ENCODE peak calls at places on chromosomes 1 and 21, in four cellular contexts. Q is left ventricle myocardium inferior; Y is iPS DF 6.9; D is naive thymus-derived CD4-positive, alpha-beta T cell. C is an unnamed sample.

GRCh38 chr1:209689484-209689883 is 14.3 kb downstream of the G0S2 start:
- DNase-seq in Y (no peak), D (no peak), Q (no peak), C (no peak)

GRCh38 chr1:31759266-31760023 is 4.7 kb downstream of the ADGRB2 start:
- DNase-seq in Q (no peak), Y (no peak), D (no peak), C (no peak)

GRCh38 chr1:109113787-109114568 is at the start of gene ELAPOR1:
- DNase-seq in D (peak; percentile 88), Q (peak; percentile 33), Y (no peak), C (no peak)

GRCh38 chr1:220450927-220451326 is 77.0 kb upstream of the MARK1 start:
- DNase-seq in Y (no peak), Q (no peak), D (no peak), C (no peak)

GRCh38 chr1:66335859-66336640 is 197.9 kb upstream of the SGIP1 start:
- DNase-seq in D (peak; percentile 87), Y (no peak), Q (peak; percentile 69), C (no peak)

GRCh38 chr1:86380257-86380861 is 15.8 kb downstream of the ODF2L start:
- DNase-seq in D (peak; percentile 64), Y (peak; percentile 16), Q (no peak), C (peak; percentile 53)

GRCh38 chr1:231390071-231390470 is 32.0 kb downstream of the EGLN1 start:
- DNase-seq in D (no peak), Q (no peak), Y (no peak), C (no peak)

GRCh38 chr1:56570924-56571372 is 8.4 kb downstream of the PLPP3 start:
- DNase-seq in Q (no peak), D (no peak), Y (no peak), C (no peak)

DNA sequence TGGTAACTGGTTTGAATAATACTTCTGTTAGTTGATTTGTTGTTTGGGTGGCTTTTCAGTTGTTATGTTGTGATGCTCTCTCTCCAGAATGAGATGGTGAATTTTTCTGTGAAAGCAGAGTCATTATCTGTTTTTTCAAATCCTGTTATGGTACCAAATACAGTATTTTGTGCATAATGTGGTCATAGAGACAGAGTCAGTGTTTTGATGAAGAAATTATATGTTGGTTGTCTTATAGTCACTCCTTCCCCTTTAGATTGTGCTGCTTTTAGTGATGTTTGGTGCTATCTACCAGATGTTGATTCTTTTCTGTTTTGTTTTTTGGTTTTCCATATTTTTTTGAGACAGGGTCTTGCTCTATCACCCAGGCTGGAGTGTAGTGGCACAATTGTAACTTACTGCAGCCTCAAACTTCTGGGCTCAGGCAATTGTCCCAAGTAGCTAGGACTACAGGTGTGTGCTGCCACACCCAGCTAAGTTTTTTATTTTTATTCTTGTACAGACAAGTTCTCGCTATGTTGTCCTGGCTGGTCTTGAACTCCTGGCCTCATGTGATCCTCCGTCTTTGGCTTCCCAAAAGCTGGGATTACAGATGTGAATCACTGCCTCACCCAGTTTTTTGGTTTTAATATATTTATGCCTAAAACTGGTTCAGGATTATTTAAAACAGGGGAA is 7.2 kb downstream of the PPP2R5A start:
- DNase-seq in D (no peak), Y (no peak), Q (no peak), C (no peak)
- H3K4me1 ChIP-seq in D (peaks cover 74% of the 10 kb centered on the region), Y (no peaks in the 10 kb centered on the region), Q (peaks cover 97% of the 10 kb centered on the region), C (peaks cover 22% of the 10 kb centered on the region)

GRCh38 chr1:23126801-23127200 is 41.9 kb downstream of the LUZP1 start:
- DNase-seq in Q (no peak), Y (no peak), D (no peak), C (no peak)

GRCh38 chr1:23124259-23125026 is 44.2 kb downstream of the LUZP1 start:
- DNase-seq in Y (no peak), D (no peak), Q (no peak), C (no peak)

GRCh38 chr1:23123528-23123927 is 45.1 kb downstream of the LUZP1 start:
- DNase-seq in Q (no peak), D (no peak), Y (no peak), C (no peak)

GRCh38 chr1:23126200-23126599 is 42.5 kb downstream of the LUZP1 start:
- DNase-seq in Y (no peak), Q (no peak), D (no peak), C (no peak)

GRCh38 chr1:23125489-23125888 is 43.2 kb downstream of the LUZP1 start:
- DNase-seq in Y (no peak), Q (no peak), D (no peak), C (no peak)
- H3K4me1 ChIP-seq in Y (peaks cover 3% of the 10 kb centered on the region), Q (peaks cover 74% of the 10 kb centered on the region), D (no peaks in the 10 kb centered on the region), C (no peaks in the 10 kb centered on the region)

DNA sequence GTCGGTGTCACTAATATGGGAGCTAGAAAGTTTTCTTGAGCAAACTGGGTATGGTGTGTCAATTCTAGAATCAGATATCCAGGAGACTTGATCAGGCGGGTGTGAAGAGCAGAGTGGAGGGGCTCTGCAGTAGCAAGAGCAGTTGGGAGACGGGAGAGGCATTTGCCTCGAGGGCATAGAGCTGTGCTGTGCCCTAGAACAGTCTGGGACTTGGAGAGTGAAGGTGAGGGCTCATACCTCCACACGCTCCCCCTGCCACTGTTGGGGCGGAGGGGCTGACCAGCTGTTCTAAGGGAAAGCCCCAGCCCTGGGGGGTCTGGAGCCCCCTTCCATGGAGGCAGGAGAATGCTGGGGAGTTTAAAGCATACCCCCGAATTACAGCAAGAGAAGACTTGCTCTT is 33.8 kb downstream of the SIM2 start:
- DNase-seq in Y (no peak), D (no peak), Q (no peak), C (no peak)
- H3K4me1 ChIP-seq in Y (no peaks in the 10 kb centered on the region), D (no peaks in the 10 kb centered on the region), Q (no peaks in the 10 kb centered on the region), C (no peaks in the 10 kb centered on the region)

GRCh38 chr21:41924355-41924754 is 29.5 kb downstream of the C2CD2 start:
- DNase-seq in Y (no peak), D (no peak), Q (no peak), C (no peak)
- H3K4me1 ChIP-seq in Y (peaks cover 5% of the 10 kb centered on the region), D (peaks cover 37% of the 10 kb centered on the region), Q (peaks cover 76% of the 10 kb centered on the region), C (no peaks in the 10 kb centered on the region)

GRCh38 chr21:45088116-45088515 is 13.7 kb downstream of the ADARB1 start:
- DNase-seq in Y (no peak), D (no peak), Q (no peak), C (no peak)
- H3K4me1 ChIP-seq in Y (no peaks in the 10 kb centered on the region), D (peaks cover 53% of the 10 kb centered on the region), Q (peaks cover 69% of the 10 kb centered on the region), C (no peaks in the 10 kb centered on the region)

GRCh38 chr1:243564814-243565213 is 285.2 kb downstream of the AKT3 start:
- DNase-seq in Q (no peak), D (no peak), Y (no peak), C (no peak)
- H3K4me1 ChIP-seq in Q (no peaks in the 10 kb centered on the region), D (no peaks in the 10 kb centered on the region), Y (no peaks in the 10 kb centered on the region), C (no peaks in the 10 kb centered on the region)

GRCh38 chr1:55214214-55214902 is 806 bp downstream of the USP24 start:
- DNase-seq in Y (no peak), D (no peak), Q (peak; percentile 55), C (peak; percentile 57)

GRCh38 chr1:55212349-55213028 is 2.7 kb downstream of the USP24 start:
- DNase-seq in Y (no peak), Q (no peak), D (no peak), C (peak; percentile 52)

GRCh38 chr1:55214903-55215193 is 316 bp downstream of the USP24 start:
- DNase-seq in Q (peak; percentile 30), Y (no peak), D (no peak), C (no peak)

GRCh38 chr1:55213029-55213884 is 1.9 kb downstream of the USP24 start:
- DNase-seq in Y (no peak), Q (no peak), D (no peak), C (no peak)

DNA sequence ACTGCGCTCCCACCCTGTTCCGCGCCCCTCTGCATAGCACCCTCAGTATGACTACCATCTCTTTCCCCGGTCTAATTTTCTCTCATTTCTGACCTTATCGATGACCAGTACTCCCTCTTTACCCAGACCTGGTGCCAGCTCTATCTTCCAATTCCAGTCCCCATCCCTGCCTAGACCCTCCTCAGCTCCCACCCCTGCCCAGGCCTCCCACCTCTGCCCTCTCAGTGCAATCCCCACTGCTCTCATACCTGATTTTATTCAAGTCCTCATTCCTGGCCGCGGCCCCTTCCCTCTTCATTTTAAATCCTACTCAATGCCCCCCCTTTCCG is 1.3 kb downstream of the USP24 start:
- DNase-seq in Y (no peak), Q (no peak), D (no peak), C (no peak)
- H3K4me1 ChIP-seq in Y (peaks cover 4% of the 10 kb centered on the region), Q (peaks cover 88% of the 10 kb centered on the region), D (peaks cover 50% of the 10 kb centered on the region), C (peaks cover 33% of the 10 kb centered on the region)

C was measured in HAP-1.